ENCODE peak calls at places on chromosomes 7 and 10, in ten cellular contexts. One of them, this sample, is unnamed.
A peak's percentile ranks its signal among the peaks of the same experiment; 100 is the strongest.

GRCh38 chr7:43870316-43870715 is 999 bp upstream of the MRPS24 start:
- DNase-seq in ovary: no peak
- DNase-seq in naive thymus-derived CD4-positive, alpha-beta T cell: no peak
- DNase-seq in testis: no peak
- DNase-seq in left ventricle myocardium inferior: no peak
- DNase-seq in lung: no peak
- DNase-seq in uterus: no peak
- DNase-seq in colonic mucosa: no peak
- DNase-seq in Panc1: no peak
- DNase-seq in cardiac muscle cell: no peak
- DNase-seq in this sample: no peak

GRCh38 chr10:70271996-70272924 is 11.5 kb downstream of the NPFFR1 start:
- DNase-seq in ovary: peak; percentile 59
- DNase-seq in naive thymus-derived CD4-positive, alpha-beta T cell: no peak
- DNase-seq in testis: no peak
- DNase-seq in left ventricle myocardium inferior: peak; percentile 44
- DNase-seq in lung: no peak
- DNase-seq in uterus: no peak
- DNase-seq in colonic mucosa: no peak
- DNase-seq in Panc1: no peak
- DNase-seq in cardiac muscle cell: no peak
- DNase-seq in this sample: no peak

GRCh38 chr7:47420117-47420780 is 161.7 kb downstream of the TNS3 start:
- DNase-seq in ovary: no peak
- DNase-seq in naive thymus-derived CD4-positive, alpha-beta T cell: no peak
- DNase-seq in testis: no peak
- DNase-seq in left ventricle myocardium inferior: no peak
- DNase-seq in lung: no peak
- DNase-seq in uterus: no peak
- DNase-seq in colonic mucosa: no peak
- DNase-seq in Panc1: no peak
- DNase-seq in cardiac muscle cell: no peak
- DNase-seq in this sample: no peak

GRCh38 chr10:132364594-132364970 is 32.4 kb upstream of the PWWP2B start:
- DNase-seq in ovary: peak; percentile 35
- DNase-seq in naive thymus-derived CD4-positive, alpha-beta T cell: no peak
- DNase-seq in testis: no peak
- DNase-seq in left ventricle myocardium inferior: no peak
- DNase-seq in lung: no peak
- DNase-seq in uterus: peak; percentile 12
- DNase-seq in colonic mucosa: no peak
- DNase-seq in Panc1: no peak
- DNase-seq in cardiac muscle cell: no peak
- DNase-seq in this sample: no peak

GRCh38 chr7:150830957-150831356 is 21.4 kb upstream of the AOC1 start:
- DNase-seq in ovary: no peak
- DNase-seq in naive thymus-derived CD4-positive, alpha-beta T cell: no peak
- DNase-seq in testis: no peak
- DNase-seq in left ventricle myocardium inferior: no peak
- DNase-seq in lung: no peak
- DNase-seq in uterus: no peak
- DNase-seq in colonic mucosa: peak; percentile 89
- DNase-seq in Panc1: no peak
- DNase-seq in cardiac muscle cell: no peak
- DNase-seq in this sample: no peak

GRCh38 chr10:91820144-91820543 is 21.9 kb downstream of the TNKS2 start:
- DNase-seq in ovary: no peak
- DNase-seq in naive thymus-derived CD4-positive, alpha-beta T cell: no peak
- DNase-seq in testis: no peak
- DNase-seq in left ventricle myocardium inferior: no peak
- DNase-seq in lung: no peak
- DNase-seq in uterus: no peak
- DNase-seq in colonic mucosa: no peak
- DNase-seq in Panc1: no peak
- DNase-seq in cardiac muscle cell: no peak
- DNase-seq in this sample: no peak

GRCh38 chr7:137026176-137026500 is 157.7 kb downstream of the CHRM2 start:
- DNase-seq in ovary: no peak
- DNase-seq in naive thymus-derived CD4-positive, alpha-beta T cell: no peak
- DNase-seq in testis: no peak
- DNase-seq in left ventricle myocardium inferior: no peak
- DNase-seq in lung: no peak
- DNase-seq in uterus: no peak
- DNase-seq in colonic mucosa: no peak
- DNase-seq in Panc1: no peak
- DNase-seq in cardiac muscle cell: no peak
- DNase-seq in this sample: no peak

GRCh38 chr10:36164556-36165504 is 522.7 kb upstream of the FZD8 start:
- DNase-seq in ovary: no peak
- DNase-seq in naive thymus-derived CD4-positive, alpha-beta T cell: no peak
- DNase-seq in testis: no peak
- DNase-seq in left ventricle myocardium inferior: no peak
- DNase-seq in lung: no peak
- DNase-seq in uterus: no peak
- DNase-seq in colonic mucosa: no peak
- DNase-seq in Panc1: no peak
- DNase-seq in cardiac muscle cell: no peak
- DNase-seq in this sample: no peak

GRCh38 chr10:8321990-8322389 is 267.5 kb downstream of the GATA3 start:
- DNase-seq in ovary: no peak
- DNase-seq in naive thymus-derived CD4-positive, alpha-beta T cell: no peak
- DNase-seq in testis: no peak
- DNase-seq in left ventricle myocardium inferior: no peak
- DNase-seq in lung: no peak
- DNase-seq in uterus: no peak
- DNase-seq in colonic mucosa: no peak
- DNase-seq in Panc1: no peak
- DNase-seq in cardiac muscle cell: no peak
- DNase-seq in this sample: no peak

GRCh38 chr7:87926581-87927461 is 7.2 kb upstream of the ADAM22 start:
- DNase-seq in ovary: no peak
- DNase-seq in naive thymus-derived CD4-positive, alpha-beta T cell: no peak
- DNase-seq in testis: no peak
- DNase-seq in left ventricle myocardium inferior: no peak
- DNase-seq in lung: no peak
- DNase-seq in uterus: no peak
- DNase-seq in colonic mucosa: peak; percentile 42
- DNase-seq in Panc1: no peak
- DNase-seq in cardiac muscle cell: peak; percentile 67
- DNase-seq in this sample: no peak

GRCh38 chr10:118870467-118871243 is 115.9 kb upstream of the CACUL1 start:
- DNase-seq in ovary: peak; percentile 67
- DNase-seq in naive thymus-derived CD4-positive, alpha-beta T cell: no peak
- DNase-seq in testis: peak; percentile 56
- DNase-seq in left ventricle myocardium inferior: no peak
- DNase-seq in lung: peak; percentile 32
- DNase-seq in uterus: peak; percentile 65
- DNase-seq in colonic mucosa: no peak
- DNase-seq in Panc1: no peak
- DNase-seq in cardiac muscle cell: peak; percentile 94
- DNase-seq in this sample: no peak

GRCh38 chr10:100979821-100980272 is 7.5 kb downstream of the MRPL43 start:
- DNase-seq in ovary: peak; percentile 37
- DNase-seq in naive thymus-derived CD4-positive, alpha-beta T cell: no peak
- DNase-seq in testis: no peak
- DNase-seq in left ventricle myocardium inferior: no peak
- DNase-seq in lung: no peak
- DNase-seq in uterus: no peak
- DNase-seq in colonic mucosa: no peak
- DNase-seq in Panc1: no peak
- DNase-seq in cardiac muscle cell: no peak
- DNase-seq in this sample: no peak

GRCh38 chr7:506391-506831 is 13.2 kb downstream of the PDGFA start:
- DNase-seq in ovary: peak; percentile 28
- DNase-seq in naive thymus-derived CD4-positive, alpha-beta T cell: no peak
- DNase-seq in testis: no peak
- DNase-seq in left ventricle myocardium inferior: peak; percentile 8
- DNase-seq in lung: no peak
- DNase-seq in uterus: no peak
- DNase-seq in colonic mucosa: no peak
- DNase-seq in Panc1: no peak
- DNase-seq in cardiac muscle cell: no peak
- DNase-seq in this sample: no peak

GRCh38 chr7:151429555-151430331 is 10.2 kb downstream of the CRYGN start:
- DNase-seq in ovary: peak; percentile 33
- DNase-seq in naive thymus-derived CD4-positive, alpha-beta T cell: peak; percentile 87
- DNase-seq in testis: no peak
- DNase-seq in left ventricle myocardium inferior: no peak
- DNase-seq in lung: no peak
- DNase-seq in uterus: no peak
- DNase-seq in colonic mucosa: no peak
- DNase-seq in Panc1: no peak
- DNase-seq in cardiac muscle cell: peak; percentile 45
- DNase-seq in this sample: peak; percentile 37

GRCh38 chr7:146635200-146636032 is 518.8 kb downstream of the CNTNAP2 start:
- DNase-seq in ovary: no peak
- DNase-seq in naive thymus-derived CD4-positive, alpha-beta T cell: no peak
- DNase-seq in testis: no peak
- DNase-seq in left ventricle myocardium inferior: no peak
- DNase-seq in lung: no peak
- DNase-seq in uterus: no peak
- DNase-seq in colonic mucosa: no peak
- DNase-seq in Panc1: no peak
- DNase-seq in cardiac muscle cell: no peak
- DNase-seq in this sample: no peak

GRCh38 chr7:80330434-80330833 is 181.4 kb downstream of the GNAT3 start:
- DNase-seq in ovary: no peak
- DNase-seq in naive thymus-derived CD4-positive, alpha-beta T cell: no peak
- DNase-seq in testis: no peak
- DNase-seq in left ventricle myocardium inferior: no peak
- DNase-seq in lung: no peak
- DNase-seq in uterus: no peak
- DNase-seq in colonic mucosa: no peak
- DNase-seq in Panc1: no peak
- DNase-seq in cardiac muscle cell: peak; percentile 42
- DNase-seq in this sample: no peak

GRCh38 chr10:24992512-24993133 is 23.3 kb downstream of the ENKUR start:
- DNase-seq in ovary: no peak
- DNase-seq in naive thymus-derived CD4-positive, alpha-beta T cell: no peak
- DNase-seq in testis: no peak
- DNase-seq in left ventricle myocardium inferior: no peak
- DNase-seq in lung: no peak
- DNase-seq in uterus: no peak
- DNase-seq in colonic mucosa: no peak
- DNase-seq in Panc1: no peak
- DNase-seq in cardiac muscle cell: no peak
- DNase-seq in this sample: no peak

GRCh38 chr10:127907411-127908105 is 655 bp downstream of the PTPRE start:
- DNase-seq in ovary: no peak
- DNase-seq in naive thymus-derived CD4-positive, alpha-beta T cell: no peak
- DNase-seq in testis: peak; percentile 38
- DNase-seq in left ventricle myocardium inferior: peak; percentile 55
- DNase-seq in lung: peak; percentile 62
- DNase-seq in uterus: no peak
- DNase-seq in colonic mucosa: peak; percentile 38
- DNase-seq in Panc1: no peak
- DNase-seq in cardiac muscle cell: peak; percentile 80
- DNase-seq in this sample: no peak

GRCh38 chr7:2518101-2518500 is 1.5 kb upstream of the LFNG start:
- DNase-seq in ovary: no peak
- DNase-seq in naive thymus-derived CD4-positive, alpha-beta T cell: no peak
- DNase-seq in testis: no peak
- DNase-seq in left ventricle myocardium inferior: no peak
- DNase-seq in lung: no peak
- DNase-seq in uterus: no peak
- DNase-seq in colonic mucosa: peak; percentile 57
- DNase-seq in Panc1: no peak
- DNase-seq in cardiac muscle cell: no peak
- DNase-seq in this sample: no peak

DNA sequence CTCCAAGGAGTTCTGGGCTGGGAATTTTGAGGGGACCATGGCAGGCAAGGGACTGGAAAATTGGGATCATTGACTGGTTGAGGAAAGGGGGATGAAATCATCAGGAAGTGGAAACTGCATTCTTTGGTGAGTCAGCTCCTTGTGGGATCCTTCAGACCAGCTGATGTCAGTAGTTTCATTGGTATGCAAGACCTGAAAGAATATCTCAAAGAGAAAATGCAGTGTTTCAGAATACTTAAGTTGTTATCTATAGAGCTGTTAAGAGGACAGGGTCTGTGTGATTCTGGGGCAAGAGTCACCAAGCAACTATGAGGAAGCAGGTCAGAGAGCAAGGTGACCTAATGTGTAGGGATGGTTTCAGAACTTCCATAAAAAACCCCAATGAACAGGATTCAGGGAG is 595.9 kb upstream of the AUTS2 start:
- DNase-seq in ovary: no peak
- DNase-seq in naive thymus-derived CD4-positive, alpha-beta T cell: no peak
- DNase-seq in testis: no peak
- DNase-seq in left ventricle myocardium inferior: no peak
- DNase-seq in lung: no peak
- DNase-seq in uterus: no peak
- DNase-seq in colonic mucosa: no peak
- DNase-seq in Panc1: no peak
- DNase-seq in cardiac muscle cell: peak; percentile 83
- DNase-seq in this sample: no peak
- H3K9me3 ChIP-seq in ovary: no peaks in the 10 kb centered on the region
- H3K9me3 ChIP-seq in naive thymus-derived CD4-positive, alpha-beta T cell: no peaks in the 10 kb centered on the region
- H3K9me3 ChIP-seq in testis: no peaks in the 10 kb centered on the region
- H3K9me3 ChIP-seq in left ventricle myocardium inferior: peaks cover 40% of the 10 kb centered on the region
- H3K9me3 ChIP-seq in lung: peaks cover 8% of the 10 kb centered on the region
- H3K9me3 ChIP-seq in uterus: no peaks in the 10 kb centered on the region
- H3K9me3 ChIP-seq in colonic mucosa: no peaks in the 10 kb centered on the region
- H3K9me3 ChIP-seq in Panc1: no peaks in the 10 kb centered on the region
- H3K9me3 ChIP-seq in cardiac muscle cell: no peaks in the 10 kb centered on the region
- H3K9me3 ChIP-seq in this sample: peaks cover 28% of the 10 kb centered on the region

GRCh38 chr7:55063633-55064032 is 44.8 kb downstream of the EGFR start:
- DNase-seq in ovary: no peak
- DNase-seq in naive thymus-derived CD4-positive, alpha-beta T cell: no peak
- DNase-seq in testis: no peak
- DNase-seq in left ventricle myocardium inferior: no peak
- DNase-seq in lung: no peak
- DNase-seq in uterus: no peak
- DNase-seq in colonic mucosa: no peak
- DNase-seq in Panc1: no peak
- DNase-seq in cardiac muscle cell: no peak
- DNase-seq in this sample: no peak
- H3K4me3 ChIP-seq in ovary: no peak overlapping the region
- H3K4me3 ChIP-seq in naive thymus-derived CD4-positive, alpha-beta T cell: no peak overlapping the region
- H3K4me3 ChIP-seq in testis: no peak overlapping the region
- H3K4me3 ChIP-seq in left ventricle myocardium inferior: no peak overlapping the region
- H3K4me3 ChIP-seq in lung: no peak overlapping the region
- H3K4me3 ChIP-seq in uterus: no peak overlapping the region
- H3K4me3 ChIP-seq in colonic mucosa: no peak overlapping the region
- H3K4me3 ChIP-seq in Panc1: no peak overlapping the region
- H3K4me3 ChIP-seq in cardiac muscle cell: no peak overlapping the region
- H3K4me3 ChIP-seq in this sample: no peak overlapping the region

GRCh38 chr7:149454750-149455149 is 6.1 kb downstream of the ZNF777 start:
- DNase-seq in ovary: no peak
- DNase-seq in naive thymus-derived CD4-positive, alpha-beta T cell: no peak
- DNase-seq in testis: no peak
- DNase-seq in left ventricle myocardium inferior: no peak
- DNase-seq in lung: no peak
- DNase-seq in uterus: no peak
- DNase-seq in colonic mucosa: no peak
- DNase-seq in Panc1: no peak
- DNase-seq in cardiac muscle cell: no peak
- DNase-seq in this sample: no peak
- H3K9me3 ChIP-seq in ovary: no peaks in the 10 kb centered on the region
- H3K9me3 ChIP-seq in naive thymus-derived CD4-positive, alpha-beta T cell: no peaks in the 10 kb centered on the region
- H3K9me3 ChIP-seq in testis: no peaks in the 10 kb centered on the region
- H3K9me3 ChIP-seq in left ventricle myocardium inferior: no peaks in the 10 kb centered on the region
- H3K9me3 ChIP-seq in lung: peaks cover 4% of the 10 kb centered on the region
- H3K9me3 ChIP-seq in uterus: no peaks in the 10 kb centered on the region
- H3K9me3 ChIP-seq in colonic mucosa: no peaks in the 10 kb centered on the region
- H3K9me3 ChIP-seq in Panc1: no peaks in the 10 kb centered on the region
- H3K9me3 ChIP-seq in cardiac muscle cell: no peaks in the 10 kb centered on the region
- H3K9me3 ChIP-seq in this sample: no peaks in the 10 kb centered on the region

GRCh38 chr7:29891766-29892165 is 85.5 kb downstream of the WIPF3 start:
- DNase-seq in ovary: no peak
- DNase-seq in naive thymus-derived CD4-positive, alpha-beta T cell: no peak
- DNase-seq in testis: no peak
- DNase-seq in left ventricle myocardium inferior: no peak
- DNase-seq in lung: no peak
- DNase-seq in uterus: no peak
- DNase-seq in colonic mucosa: no peak
- DNase-seq in Panc1: no peak
- DNase-seq in cardiac muscle cell: no peak
- DNase-seq in this sample: no peak
- H3K4me3 ChIP-seq in ovary: no peak overlapping the region
- H3K4me3 ChIP-seq in naive thymus-derived CD4-positive, alpha-beta T cell: no peak overlapping the region
- H3K4me3 ChIP-seq in testis: no peak overlapping the region
- H3K4me3 ChIP-seq in left ventricle myocardium inferior: no peak overlapping the region
- H3K4me3 ChIP-seq in lung: no peak overlapping the region
- H3K4me3 ChIP-seq in uterus: no peak overlapping the region
- H3K4me3 ChIP-seq in colonic mucosa: no peak overlapping the region
- H3K4me3 ChIP-seq in Panc1: no peak overlapping the region
- H3K4me3 ChIP-seq in cardiac muscle cell: no peak overlapping the region
- H3K4me3 ChIP-seq in this sample: no peak overlapping the region

This sample was measured in breast epithelium.